ENCODE peak calls at places on chromosomes 6 and 20, in nine cellular contexts. One of them, this sample, is unnamed.

GRCh38 chr20:48026981-48027592 is 241.8 kb upstream of the SULF2 start:
- DNase-seq in HT1080: no peak
- DNase-seq in NCI-H1436: no peak
- DNase-seq in GM12865: peak
- DNase-seq in H9: no peak
- DNase-seq in HEK293T: no peak
- DNase-seq in mesendoderm: no peak
- DNase-seq in GM04503: no peak
- DNase-seq in brain microvascular endothelial cell: no peak
- DNase-seq in this sample: no peak

GRCh38 chr6:110246900-110247546 is 66.8 kb downstream of the CDC40 start:
- DNase-seq in HT1080: no peak
- DNase-seq in NCI-H1436: no peak
- DNase-seq in GM12865: no peak
- DNase-seq in H9: no peak
- DNase-seq in HEK293T: no peak
- DNase-seq in mesendoderm: no peak
- DNase-seq in GM04503: no peak
- DNase-seq in brain microvascular endothelial cell: no peak
- DNase-seq in this sample: no peak

GRCh38 chr6:31620586-31621319 is at the start of gene PRRC2A:
- DNase-seq in HT1080: peak
- DNase-seq in NCI-H1436: peak
- DNase-seq in GM12865: no peak
- DNase-seq in H9: peak
- DNase-seq in HEK293T: peak
- DNase-seq in mesendoderm: peak
- DNase-seq in GM04503: no peak
- DNase-seq in brain microvascular endothelial cell: peak
- DNase-seq in this sample: peak

GRCh38 chr6:34324738-34325444 is 67.6 kb downstream of the NUDT3 start:
- DNase-seq in HT1080: no peak
- DNase-seq in NCI-H1436: peak
- DNase-seq in GM12865: no peak
- DNase-seq in H9: no peak
- DNase-seq in HEK293T: peak
- DNase-seq in mesendoderm: peak
- DNase-seq in GM04503: no peak
- DNase-seq in brain microvascular endothelial cell: peak
- DNase-seq in this sample: no peak

GRCh38 chr6:52541135-52541534 is 35.7 kb downstream of the TRAM2 start:
- DNase-seq in HT1080: no peak
- DNase-seq in NCI-H1436: no peak
- DNase-seq in GM12865: no peak
- DNase-seq in H9: no peak
- DNase-seq in HEK293T: no peak
- DNase-seq in mesendoderm: no peak
- DNase-seq in GM04503: no peak
- DNase-seq in brain microvascular endothelial cell: no peak
- DNase-seq in this sample: no peak

GRCh38 chr6:38508894-38509293 is 130.8 kb downstream of the BTBD9 start:
- DNase-seq in HT1080: peak
- DNase-seq in NCI-H1436: peak
- DNase-seq in GM12865: no peak
- DNase-seq in H9: no peak
- DNase-seq in HEK293T: no peak
- DNase-seq in mesendoderm: peak
- DNase-seq in GM04503: no peak
- DNase-seq in brain microvascular endothelial cell: peak
- DNase-seq in this sample: peak

GRCh38 chr6:168216741-168217140 is 102.8 kb downstream of the DACT2 start:
- DNase-seq in HT1080: peak
- DNase-seq in NCI-H1436: no peak
- DNase-seq in GM12865: no peak
- DNase-seq in H9: no peak
- DNase-seq in HEK293T: no peak
- DNase-seq in mesendoderm: no peak
- DNase-seq in GM04503: no peak
- DNase-seq in brain microvascular endothelial cell: no peak
- DNase-seq in this sample: no peak

GRCh38 chr6:127606131-127606562 is 29.2 kb downstream of the C6orf58 start:
- DNase-seq in HT1080: peak
- DNase-seq in NCI-H1436: peak
- DNase-seq in GM12865: peak
- DNase-seq in H9: peak
- DNase-seq in HEK293T: peak
- DNase-seq in mesendoderm: peak
- DNase-seq in GM04503: no peak
- DNase-seq in brain microvascular endothelial cell: peak
- DNase-seq in this sample: peak

GRCh38 chr20:24699321-24700165 is 230.1 kb downstream of the SYNDIG1 start:
- DNase-seq in HT1080: peak
- DNase-seq in NCI-H1436: no peak
- DNase-seq in GM12865: no peak
- DNase-seq in H9: peak
- DNase-seq in HEK293T: no peak
- DNase-seq in mesendoderm: no peak
- DNase-seq in GM04503: no peak
- DNase-seq in brain microvascular endothelial cell: no peak
- DNase-seq in this sample: no peak

GRCh38 chr6:85469276-85470022 is 19.6 kb downstream of the NT5E start:
- DNase-seq in HT1080: peak
- DNase-seq in NCI-H1436: no peak
- DNase-seq in GM12865: no peak
- DNase-seq in H9: no peak
- DNase-seq in HEK293T: no peak
- DNase-seq in mesendoderm: peak
- DNase-seq in GM04503: no peak
- DNase-seq in brain microvascular endothelial cell: no peak
- DNase-seq in this sample: no peak

GRCh38 chr6:30615958-30616810 is 859 bp downstream of the PPP1R10 start:
- DNase-seq in HT1080: peak
- DNase-seq in NCI-H1436: peak
- DNase-seq in GM12865: peak
- DNase-seq in H9: peak
- DNase-seq in HEK293T: no peak
- DNase-seq in mesendoderm: peak
- DNase-seq in GM04503: no peak
- DNase-seq in brain microvascular endothelial cell: no peak
- DNase-seq in this sample: no peak

GRCh38 chr6:56851541-56852248 is 103.2 kb upstream of the BEND6 start:
- DNase-seq in HT1080: peak
- DNase-seq in NCI-H1436: no peak
- DNase-seq in GM12865: peak
- DNase-seq in H9: peak
- DNase-seq in HEK293T: peak
- DNase-seq in mesendoderm: peak
- DNase-seq in GM04503: peak
- DNase-seq in brain microvascular endothelial cell: peak
- DNase-seq in this sample: peak

GRCh38 chr6:165653196-165653595 is 9.8 kb downstream of the PDE10A start:
- DNase-seq in HT1080: peak
- DNase-seq in NCI-H1436: no peak
- DNase-seq in GM12865: no peak
- DNase-seq in H9: no peak
- DNase-seq in HEK293T: no peak
- DNase-seq in mesendoderm: no peak
- DNase-seq in GM04503: no peak
- DNase-seq in brain microvascular endothelial cell: no peak
- DNase-seq in this sample: no peak

GRCh38 chr6:159033160-159034049 is 11.4 kb downstream of the TAGAP start:
- DNase-seq in HT1080: no peak
- DNase-seq in NCI-H1436: no peak
- DNase-seq in GM12865: no peak
- DNase-seq in H9: no peak
- DNase-seq in HEK293T: no peak
- DNase-seq in mesendoderm: no peak
- DNase-seq in GM04503: no peak
- DNase-seq in brain microvascular endothelial cell: no peak
- DNase-seq in this sample: no peak

GRCh38 chr20:44728835-44729342 is 13.7 kb downstream of the CCN5 start:
- DNase-seq in HT1080: peak
- DNase-seq in NCI-H1436: peak
- DNase-seq in GM12865: no peak
- DNase-seq in H9: peak
- DNase-seq in HEK293T: peak
- DNase-seq in mesendoderm: peak
- DNase-seq in GM04503: no peak
- DNase-seq in brain microvascular endothelial cell: peak
- DNase-seq in this sample: peak

GRCh38 chr6:54579011-54579410 is 267.6 kb upstream of the FAM83B start:
- DNase-seq in HT1080: no peak
- DNase-seq in NCI-H1436: no peak
- DNase-seq in GM12865: no peak
- DNase-seq in H9: no peak
- DNase-seq in HEK293T: no peak
- DNase-seq in mesendoderm: peak
- DNase-seq in GM04503: no peak
- DNase-seq in brain microvascular endothelial cell: no peak
- DNase-seq in this sample: no peak

GRCh38 chr20:49349078-49349477 is 71.2 kb upstream of the ZNFX1 start:
- DNase-seq in HT1080: no peak
- DNase-seq in NCI-H1436: no peak
- DNase-seq in GM12865: no peak
- DNase-seq in H9: no peak
- DNase-seq in HEK293T: no peak
- DNase-seq in mesendoderm: no peak
- DNase-seq in GM04503: no peak
- DNase-seq in brain microvascular endothelial cell: no peak
- DNase-seq in this sample: no peak

GRCh38 chr6:27280064-27280539 is 32.0 kb downstream of the POM121L2 start:
- DNase-seq in HT1080: peak
- DNase-seq in NCI-H1436: no peak
- DNase-seq in GM12865: peak
- DNase-seq in H9: peak
- DNase-seq in HEK293T: peak
- DNase-seq in mesendoderm: peak
- DNase-seq in GM04503: no peak
- DNase-seq in brain microvascular endothelial cell: peak
- DNase-seq in this sample: peak

GRCh38 chr6:1481326-1481725 is 92.0 kb downstream of the FOXF2 start:
- DNase-seq in HT1080: peak
- DNase-seq in NCI-H1436: no peak
- DNase-seq in GM12865: no peak
- DNase-seq in H9: no peak
- DNase-seq in HEK293T: no peak
- DNase-seq in mesendoderm: no peak
- DNase-seq in GM04503: peak
- DNase-seq in brain microvascular endothelial cell: peak
- DNase-seq in this sample: peak

GRCh38 chr6:133240511-133241087 is 558 bp upstream of the EYA4 start:
- DNase-seq in HT1080: peak
- DNase-seq in NCI-H1436: no peak
- DNase-seq in GM12865: no peak
- DNase-seq in H9: peak
- DNase-seq in HEK293T: peak
- DNase-seq in mesendoderm: peak
- DNase-seq in GM04503: no peak
- DNase-seq in brain microvascular endothelial cell: no peak
- DNase-seq in this sample: peak

GRCh38 chr6:162099685-162100084 is 627.9 kb downstream of the PRKN start:
- DNase-seq in HT1080: peak
- DNase-seq in NCI-H1436: no peak
- DNase-seq in GM12865: no peak
- DNase-seq in H9: no peak
- DNase-seq in HEK293T: no peak
- DNase-seq in mesendoderm: no peak
- DNase-seq in GM04503: peak
- DNase-seq in brain microvascular endothelial cell: peak
- DNase-seq in this sample: peak

GRCh38 chr6:157403011-157403683 is 22.2 kb downstream of the ZDHHC14 start:
- DNase-seq in HT1080: no peak
- DNase-seq in NCI-H1436: no peak
- DNase-seq in GM12865: no peak
- DNase-seq in H9: no peak
- DNase-seq in HEK293T: no peak
- DNase-seq in mesendoderm: no peak
- DNase-seq in GM04503: no peak
- DNase-seq in brain microvascular endothelial cell: no peak
- DNase-seq in this sample: no peak